ENCODE peak calls at places on chromosomes 5 and 9, in four cellular contexts. M is fibroblast of mammary gland; G is stimulated activated CD8-positive, alpha-beta memory T cell treated with anti-CD3 and anti-CD28 coated beads, Interleukin-15, amount 100 ng/mL, for 24 hours; A is activated naive CD8-positive, alpha-beta T cell treated with anti-CD3 and anti-CD28 coated beads for 36 hours. L is an unnamed sample.

GRCh38 chr5:103245773-103246172 is 12.8 kb upstream of the MACIR start:
- DNase-seq in M (no peak), G (no peak), A (no peak), L (no peak)

GRCh38 chr5:65801332-65801731 is 79.3 kb downstream of the NLN start:
- DNase-seq in M (peak; percentile 43), G (no peak), A (no peak), L (peak; percentile 56)

GRCh38 chr5:91189480-91190332 is 193.4 kb downstream of the ARRDC3 start:
- DNase-seq in M (peak; percentile 92), G (no peak), A (no peak), L (peak; percentile 75)

GRCh38 chr9:119961774-119962408 is 592.7 kb upstream of the BRINP1 start:
- DNase-seq in M (peak; percentile 45), G (no peak), A (peak; percentile 1), L (no peak)

GRCh38 chr9:22035591-22036011 is 26.5 kb upstream of the CDKN2B start:
- DNase-seq in M (no peak), G (no peak), A (no peak), L (no peak)

GRCh38 chr9:108300296-108301287 is 555.2 kb downstream of the ACTL7B start:
- DNase-seq in M (no peak), G (no peak), A (no peak), L (no peak)

GRCh38 chr5:43389679-43390329 is 22.4 kb downstream of the CCL28 start:
- DNase-seq in M (peak; percentile 95), G (no peak), A (peak; percentile 16), L (peak; percentile 79)

GRCh38 chr9:110762783-110763182 is 94.2 kb downstream of the MUSK start:
- DNase-seq in M (no peak), G (no peak), A (no peak), L (no peak)

GRCh38 chr5:55070969-55071368 is 31.5 kb upstream of the GZMA start:
- DNase-seq in M (no peak), G (no peak), A (no peak), L (no peak)

GRCh38 chr9:124769451-124770358 is 1.4 kb downstream of the NR6A1 start:
- DNase-seq in M (no peak), G (no peak), A (peak; percentile 19), L (no peak)

GRCh38 chr9:87640385-87640795 is 85.5 kb upstream of the CTSL start:
- DNase-seq in M (peak; percentile 32), G (no peak), A (no peak), L (no peak)

GRCh38 chr5:111550282-111551020 is 38.1 kb upstream of the STARD4 start:
- DNase-seq in M (peak; percentile 99), G (peak; percentile 32), A (peak; percentile 57), L (peak; percentile 94)

GRCh38 chr5:122999947-123000563 is 36.5 kb downstream of the PPIC start:
- DNase-seq in M (peak; percentile 40), G (no peak), A (peak; percentile 16), L (peak; percentile 16)

GRCh38 chr5:141692919-141693848 is 11.2 kb upstream of the ARAP3 start:
- DNase-seq in M (peak; percentile 62), G (no peak), A (peak; percentile 64), L (no peak)

GRCh38 chr9:12882430-12882829 is 107.6 kb downstream of the LURAP1L start:
- DNase-seq in M (peak; percentile 88), G (no peak), A (no peak), L (peak; percentile 57)

GRCh38 chr5:14195588-14195987 is 52.4 kb downstream of the TRIO start:
- DNase-seq in M (no peak), G (no peak), A (no peak), L (no peak)

GRCh38 chr9:7879551-7880245 is 80.1 kb upstream of the DMAC1 start:
- DNase-seq in M (peak; percentile 18), G (no peak), A (peak; percentile 38), L (no peak)

GRCh38 chr9:135559606-135560005 is 1.9 kb upstream of the PAEP start:
- DNase-seq in M (peak; percentile 8), G (no peak), A (no peak), L (no peak)

GRCh38 chr5:83776437-83777031 is 55.9 kb upstream of the HAPLN1 start:
- DNase-seq in M (no peak), G (no peak), A (no peak), L (no peak)

GRCh38 chr5:147507480-147508126 is 2.3 kb downstream of the DPYSL3 start:
- DNase-seq in M (peak; percentile 81), G (no peak), A (no peak), L (no peak)

L was measured in GM04504.